ENCODE peak calls at places on chromosomes 6 and 20, in nine cellular contexts. E, F, W, T, L, U, H, V and A are unnamed samples.

GRCh38 chr6:167476844-167477595 is 152.1 kb downstream of the TTLL2 start:
- DNase-seq in F (no peak), H (no peak), E (no peak), V (no peak), W (no peak), U (no peak), T (no peak), L (no peak), A (no peak)

GRCh38 chr6:111482236-111482958 is 621 bp downstream of the REV3L start:
- DNase-seq in V (peak; percentile 49), W (no peak), H (no peak), T (peak; percentile 59), F (peak; percentile 40), L (no peak), U (peak; percentile 89), E (peak; percentile 79), A (peak; percentile 77)

GRCh38 chr6:35294308-35294945 is 3.2 kb upstream of the DEF6 start:
- DNase-seq in V (peak; percentile 59), W (no peak), H (peak; percentile 65), U (no peak), T (peak; percentile 65), E (peak; percentile 29), L (peak; percentile 73), F (no peak), A (no peak)

GRCh38 chr6:146813554-146813953 is 214.8 kb downstream of the ADGB start:
- DNase-seq in U (no peak), L (no peak), H (no peak), W (no peak), F (no peak), V (no peak), T (no peak), E (no peak), A (no peak)

GRCh38 chr6:97240222-97240621 is 42.8 kb downstream of the MMS22L start:
- DNase-seq in F (no peak), T (no peak), U (no peak), E (no peak), H (peak; percentile 2), W (no peak), L (no peak), V (no peak), A (no peak)

GRCh38 chr6:142913511-142914047 is 31.4 kb downstream of the HIVEP2 start:
- DNase-seq in F (no peak), U (no peak), L (no peak), H (no peak), V (peak; percentile 44), E (no peak), T (no peak), W (no peak), A (peak; percentile 26)

GRCh38 chr6:114541794-114542193 is 199.0 kb upstream of the HS3ST5 start:
- DNase-seq in W (no peak), L (no peak), V (no peak), F (no peak), T (no peak), E (peak; percentile 53), U (peak; percentile 76), H (no peak), A (no peak)

GRCh38 chr20:23873370-23874015 is 6.1 kb downstream of the CST5 start:
- DNase-seq in L (no peak), W (no peak), T (no peak), V (peak; percentile 55), H (no peak), E (no peak), U (no peak), F (no peak), A (no peak)

GRCh38 chr20:60697252-60697651 is 554.8 kb upstream of the CDH4 start:
- DNase-seq in T (no peak), W (no peak), F (no peak), H (no peak), E (no peak), V (no peak), U (no peak), L (no peak), A (no peak)

GRCh38 chr20:38538789-38539188 is 42.2 kb upstream of the ADIG start:
- DNase-seq in W (no peak), E (no peak), H (no peak), F (no peak), T (no peak), V (no peak), L (no peak), U (no peak), A (no peak)

GRCh38 chr20:38537176-38537575 is 43.8 kb upstream of the ADIG start:
- DNase-seq in W (no peak), V (no peak), F (no peak), H (no peak), U (no peak), T (no peak), E (no peak), L (no peak), A (no peak)

GRCh38 chr20:38534756-38535155 is 46.2 kb upstream of the ADIG start:
- DNase-seq in W (no peak), F (no peak), T (no peak), E (no peak), V (no peak), U (no peak), L (no peak), H (no peak), A (no peak)

DNA sequence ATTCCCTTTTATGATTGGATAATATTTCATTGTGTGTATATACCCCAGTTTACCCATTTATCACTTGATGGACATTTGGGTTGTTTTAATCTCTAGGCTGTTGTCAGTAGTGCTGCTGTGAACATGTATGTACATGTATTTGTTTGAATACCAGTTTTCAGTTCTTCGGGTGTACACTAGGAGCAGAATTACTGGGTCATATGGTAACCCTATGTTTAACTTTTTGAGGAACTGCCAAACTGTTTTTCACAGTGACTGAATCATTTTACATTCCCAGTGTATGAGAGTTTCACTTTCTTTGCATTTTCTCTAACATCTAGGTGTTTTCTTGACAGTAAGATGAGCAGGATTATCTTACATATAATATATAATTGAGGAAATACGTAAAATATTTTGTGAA is 44.7 kb upstream of the ADIG start:
- DNase-seq in H (no peak), V (no peak), U (no peak), T (no peak), W (no peak), E (no peak), F (no peak), L (no peak), A (no peak)
- TF ChIP-seq CTCF in H (no peak), V (no peak), U (no peak), T (no peak), W (no peak), E (no peak), F (no peak), L (no peak), A (no peak)

GRCh38 chr6:22357724-22358189 is 60.9 kb upstream of the PRL start:
- DNase-seq in U (no peak), F (no peak), V (no peak), E (no peak), L (no peak), T (no peak), H (no peak), W (no peak), A (no peak)
- H3K9me3 ChIP-seq in U (no peaks in the 10 kb centered on the region), F (peaks cover 7% of the 10 kb centered on the region), V (no peaks in the 10 kb centered on the region), E (no peaks in the 10 kb centered on the region), L (no peaks in the 10 kb centered on the region), T (no peaks in the 10 kb centered on the region), H (peaks cover 5% of the 10 kb centered on the region), W (no peaks in the 10 kb centered on the region), A (no peaks in the 10 kb centered on the region)

GRCh38 chr6:64803470-64804166 is 903.4 kb downstream of the EYS start:
- DNase-seq in W (no peak), E (no peak), H (no peak), F (no peak), V (no peak), L (no peak), U (peak; percentile 52), T (no peak), A (no peak)
- TF ChIP-seq CTCF in W (no peak), E (no peak), H (no peak), F (no peak), V (no peak), L (no peak), U (no peak), T (no peak), A (no peak)

GRCh38 chr6:69027861-69028260 is 392.8 kb downstream of the ADGRB3 start:
- DNase-seq in W (no peak), U (no peak), T (no peak), F (no peak), V (no peak), E (no peak), H (no peak), L (no peak), A (no peak)
- H3K9me3 ChIP-seq in W (no peaks in the 10 kb centered on the region), U (no peaks in the 10 kb centered on the region), T (no peaks in the 10 kb centered on the region), F (no peaks in the 10 kb centered on the region), V (no peaks in the 10 kb centered on the region), E (no peaks in the 10 kb centered on the region), H (no peaks in the 10 kb centered on the region), L (no peaks in the 10 kb centered on the region), A (no peaks in the 10 kb centered on the region)

DNA sequence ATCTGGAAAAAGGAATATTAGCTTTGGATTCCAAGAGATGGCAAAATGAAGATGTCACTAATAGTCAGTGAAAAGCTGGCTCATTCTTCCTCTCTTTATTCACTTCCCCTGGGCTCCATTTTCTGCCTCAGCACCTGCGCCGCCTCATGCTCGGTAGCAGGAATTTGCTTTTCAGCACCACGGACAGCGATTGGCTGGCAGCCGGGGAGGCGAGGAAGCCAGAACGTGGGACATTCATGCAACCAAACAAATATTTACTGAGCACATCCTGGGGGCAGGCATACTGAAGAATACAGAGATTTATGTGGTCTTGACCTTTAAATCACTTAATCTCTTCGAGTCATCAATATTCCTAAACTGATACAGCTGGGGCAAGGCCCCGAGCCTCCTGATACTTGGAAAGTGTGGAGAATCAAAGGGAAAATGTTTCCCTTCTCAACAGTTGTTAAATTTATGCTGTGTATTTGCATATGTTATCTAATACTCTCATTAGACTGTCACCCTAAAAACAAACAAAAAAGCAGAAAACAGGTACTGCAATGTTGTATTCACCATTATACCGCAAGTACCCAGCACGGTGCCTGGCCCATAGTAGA is 12.1 kb upstream of the PDYN start:
- DNase-seq in V (peak; percentile 79), U (peak; percentile 89), W (no peak), H (no peak), T (peak; percentile 93), L (peak; percentile 78), E (no peak), F (peak; percentile 62), A (no peak)
- TF ChIP-seq CTCF in V (peak; percentile 6), U (no peak), W (no peak), H (no peak), T (no peak), L (no peak), E (no peak), F (no peak), A (no peak)